ENCODE peak calls at places on chromosomes 4 and X, in eight cellular contexts. F, Q, L, K, Z, U, S and B are unnamed samples.

GRCh38 chr4:100340534-100341364 is 150.5 kb upstream of the DDIT4L start:
- DNase-seq in Q (no peak), Z (no peak), K (no peak), F (no peak), L (no peak), S (no peak), U (no peak), B (no peak)

GRCh38 chr4:3013839-3014350 is 50.5 kb downstream of the GRK4 start:
- DNase-seq in Z (no peak), K (no peak), F (no peak), Q (no peak), S (peak; percentile 54), U (no peak), L (no peak), B (no peak)

GRCh38 chr4:76307670-76308014 is 1.1 kb downstream of the STBD1 start:
- DNase-seq in L (peak; percentile 36), U (peak; percentile 51), F (no peak), Z (no peak), K (no peak), S (no peak), Q (no peak), B (no peak)

GRCh38 chrX:47199286-47199685 is 5.7 kb downstream of the UBA1 start:
- DNase-seq in U (no peak), Q (no peak), K (no peak), S (no peak), Z (no peak), F (no peak), L (no peak), B (no peak)

GRCh38 chr4:80831383-80832361 is 198.8 kb upstream of the BMP3 start:
- DNase-seq in F (no peak), U (no peak), S (no peak), K (no peak), L (no peak), Z (no peak), Q (no peak), B (no peak)

GRCh38 chr4:61079976-61080375 is 120.2 kb upstream of the ADGRL3 start:
- DNase-seq in K (no peak), L (no peak), Z (no peak), U (no peak), F (no peak), S (no peak), Q (no peak), B (no peak)

GRCh38 chr4:52200339-52200725 is 149.2 kb downstream of the SPATA18 start:
- DNase-seq in U (no peak), K (no peak), L (no peak), F (no peak), S (no peak), Z (no peak), Q (no peak), B (no peak)

GRCh38 chrX:56766554-56767412 is 37.7 kb downstream of the NBDY start:
- DNase-seq in Z (no peak), Q (no peak), S (no peak), K (no peak), U (no peak), L (no peak), F (no peak), B (no peak)

GRCh38 chrX:24081661-24082154 is 27.0 kb downstream of the EIF2S3 start:
- DNase-seq in F (peak; percentile 21), Z (peak; percentile 73), L (peak; percentile 87), U (peak; percentile 30), K (peak; percentile 53), Q (peak; percentile 42), S (peak; percentile 64), B (peak; percentile 20)

GRCh38 chr4:109359040-109359646 is 56.7 kb upstream of the COL25A1 start:
- DNase-seq in L (no peak), S (peak; percentile 8), K (no peak), U (no peak), F (peak; percentile 40), Z (no peak), Q (peak; percentile 4), B (no peak)

GRCh38 chrX:39726810-39727209 is 370.9 kb downstream of the BCOR start:
- DNase-seq in F (no peak), U (peak; percentile 42), Q (no peak), S (no peak), K (no peak), L (peak; percentile 69), Z (no peak), B (no peak)

GRCh38 chrX:108072746-108073145 is 18.6 kb downstream of the PSMD10 start:
- DNase-seq in Z (no peak), Q (no peak), F (no peak), K (no peak), L (no peak), S (no peak), U (no peak), B (no peak)

GRCh38 chrX:9308426-9308825 is 156.4 kb upstream of the TBL1X start:
- DNase-seq in U (no peak), F (no peak), Z (no peak), Q (no peak), L (no peak), S (no peak), K (no peak), B (no peak)

GRCh38 chrX:77493677-77494553 is 46.7 kb downstream of the FGF16 start:
- DNase-seq in L (peak; percentile 88), K (no peak), Z (no peak), S (no peak), U (no peak), Q (no peak), F (no peak), B (no peak)

GRCh38 chrX:81259714-81260395 is 58.0 kb downstream of the SH3BGRL start:
- DNase-seq in F (no peak), Z (no peak), U (no peak), Q (no peak), K (no peak), L (no peak), S (no peak), B (no peak)

GRCh38 chr4:168560184-168560834 is 63.5 kb downstream of the PALLD start:
- DNase-seq in S (no peak), Z (no peak), L (peak; percentile 80), Q (no peak), U (no peak), F (no peak), K (no peak), B (no peak)